ENCODE peak calls at places on chromosome 3, in six cellular contexts. I is fibroblast of the aortic adventitia, C is mucosa of descending colon, S is ovary, K is DND-41, N is HepG2. U is an unnamed sample.
A peak's percentile ranks its signal among the peaks of the same experiment; 100 is the strongest.

GRCh38 chr3:141680620-141681389 is 57.3 kb upstream of the RNF7 start:
- DNase-seq in I (peak; percentile 59), C (no peak), S (no peak), K (peak; percentile 53), N (no peak), U (peak; percentile 67)

GRCh38 chr3:140199008-140199407 is 264.0 kb downstream of the CLSTN2 start:
- DNase-seq in I (no peak), C (no peak), S (no peak), K (no peak), N (no peak), U (no peak)

GRCh38 chr3:47404955-47405790 is 24.4 kb downstream of the PTPN23 start:
- DNase-seq in I (peak; percentile 71), C (peak; percentile 34), S (peak; percentile 80), K (no peak), N (no peak), U (no peak)

GRCh38 chr3:54706783-54707182 is 221.1 kb downstream of the LRTM1 start:
- DNase-seq in I (no peak), C (no peak), S (no peak), K (no peak), N (no peak), U (no peak)

GRCh38 chr3:98021821-98022220 is 13.3 kb downstream of the GABRR3 start:
- DNase-seq in I (peak; percentile 51), C (no peak), S (no peak), K (no peak), N (no peak), U (no peak)

GRCh38 chr3:161070252-161070930 is 34.8 kb downstream of the B3GALNT1 start:
- DNase-seq in I (no peak), C (no peak), S (no peak), K (no peak), N (no peak), U (peak; percentile 8)

GRCh38 chr3:136919799-136920580 is 37.8 kb upstream of the IL20RB start:
- DNase-seq in I (peak; percentile 18), C (no peak), S (no peak), K (no peak), N (no peak), U (no peak)

GRCh38 chr3:66075281-66075680 is 36.6 kb upstream of the MAGI1 start:
- DNase-seq in I (peak; percentile 78), C (no peak), S (no peak), K (no peak), N (peak; percentile 9), U (no peak)

GRCh38 chr3:122299872-122300460 is 25.1 kb upstream of the CSTA start:
- DNase-seq in I (no peak), C (no peak), S (no peak), K (peak; percentile 62), N (peak; percentile 33), U (peak; percentile 26)

GRCh38 chr3:30658328-30659052 is 52.1 kb downstream of the TGFBR2 start:
- DNase-seq in I (peak; percentile 80), C (no peak), S (no peak), K (peak; percentile 73), N (peak; percentile 32), U (no peak)

GRCh38 chr3:8491246-8491645 is 10.4 kb upstream of the LMCD1 start:
- DNase-seq in I (no peak), C (no peak), S (no peak), K (no peak), N (no peak), U (no peak)

GRCh38 chr3:71478568-71478967 is 105.0 kb downstream of the FOXP1 start:
- DNase-seq in I (no peak), C (no peak), S (no peak), K (no peak), N (no peak), U (no peak)

GRCh38 chr3:97863025-97863424 is 41.2 kb downstream of the CRYBG3 start:
- DNase-seq in I (peak; percentile 40), C (no peak), S (no peak), K (no peak), N (no peak), U (no peak)

GRCh38 chr3:13111173-13111873 is 38.1 kb upstream of the IQSEC1 start:
- DNase-seq in I (no peak), C (peak; percentile 51), S (no peak), K (no peak), N (no peak), U (peak; percentile 76)

GRCh38 chr3:70519005-70519404 is 206.6 kb upstream of the MDFIC2 start:
- DNase-seq in I (no peak), C (no peak), S (no peak), K (no peak), N (no peak), U (no peak)

GRCh38 chr3:172709776-172710708 is 825 bp downstream of the NCEH1 start:
- DNase-seq in I (peak; percentile 57), C (peak; percentile 60), S (peak; percentile 31), K (no peak), N (no peak), U (peak; percentile 37)

GRCh38 chr3:143957447-143957846 is 14.2 kb upstream of the DIPK2A start:
- DNase-seq in I (no peak), C (no peak), S (no peak), K (no peak), N (no peak), U (no peak)

GRCh38 chr3:12560505-12561188 is 3.8 kb downstream of the MKRN2 start:
- DNase-seq in I (no peak), C (no peak), S (no peak), K (no peak), N (no peak), U (no peak)

GRCh38 chr3:109952924-109953323 is 615.6 kb upstream of the DPPA4 start:
- DNase-seq in I (peak; percentile 52), C (no peak), S (no peak), K (no peak), N (no peak), U (no peak)

GRCh38 chr3:126422121-126422520 is 27.4 kb downstream of the CFAP100 start:
- DNase-seq in I (no peak), C (no peak), S (no peak), K (no peak), N (no peak), U (no peak)

GRCh38 chr3:126499401-126499800 is 18.2 kb downstream of the UROC1 start:
- DNase-seq in I (no peak), C (no peak), S (no peak), K (no peak), N (no peak), U (no peak)

GRCh38 chr3:31004025-31004678 is 109.7 kb upstream of the GADL1 start:
- DNase-seq in I (peak; percentile 96), C (no peak), S (no peak), K (no peak), N (no peak), U (no peak)

GRCh38 chr3:195075941-195076875 is 194.8 kb downstream of the XXYLT1 start:
- DNase-seq in I (no peak), C (peak; percentile 20), S (no peak), K (peak; percentile 59), N (no peak), U (no peak)

GRCh38 chr3:5331567-5332269 is 144.2 kb downstream of the EDEM1 start:
- DNase-seq in I (no peak), C (no peak), S (no peak), K (no peak), N (peak; percentile 71), U (no peak)

GRCh38 chr3:126266291-126266840 is 86.0 kb upstream of the ALDH1L1 start:
- DNase-seq in I (no peak), C (no peak), S (peak; percentile 79), K (no peak), N (no peak), U (peak; percentile 88)

GRCh38 chr3:10516835-10517465 is 11.6 kb upstream of the ATP2B2 start:
- DNase-seq in I (no peak), C (no peak), S (no peak), K (no peak), N (no peak), U (no peak)

GRCh38 chr3:51830345-51830744 is 31.1 kb upstream of the IQCF2 start:
- DNase-seq in I (no peak), C (no peak), S (no peak), K (no peak), N (no peak), U (no peak)

GRCh38 chr3:151085227-151085888 is at the start of gene MED12L:
- DNase-seq in I (peak; percentile 62), C (peak; percentile 82), S (peak; percentile 76), K (peak; percentile 74), N (peak; percentile 30), U (peak; percentile 68)

GRCh38 chr3:126923423-126923822 is 59.5 kb upstream of the PLXNA1 start:
- DNase-seq in I (no peak), C (no peak), S (no peak), K (no peak), N (no peak), U (no peak)

DNA sequence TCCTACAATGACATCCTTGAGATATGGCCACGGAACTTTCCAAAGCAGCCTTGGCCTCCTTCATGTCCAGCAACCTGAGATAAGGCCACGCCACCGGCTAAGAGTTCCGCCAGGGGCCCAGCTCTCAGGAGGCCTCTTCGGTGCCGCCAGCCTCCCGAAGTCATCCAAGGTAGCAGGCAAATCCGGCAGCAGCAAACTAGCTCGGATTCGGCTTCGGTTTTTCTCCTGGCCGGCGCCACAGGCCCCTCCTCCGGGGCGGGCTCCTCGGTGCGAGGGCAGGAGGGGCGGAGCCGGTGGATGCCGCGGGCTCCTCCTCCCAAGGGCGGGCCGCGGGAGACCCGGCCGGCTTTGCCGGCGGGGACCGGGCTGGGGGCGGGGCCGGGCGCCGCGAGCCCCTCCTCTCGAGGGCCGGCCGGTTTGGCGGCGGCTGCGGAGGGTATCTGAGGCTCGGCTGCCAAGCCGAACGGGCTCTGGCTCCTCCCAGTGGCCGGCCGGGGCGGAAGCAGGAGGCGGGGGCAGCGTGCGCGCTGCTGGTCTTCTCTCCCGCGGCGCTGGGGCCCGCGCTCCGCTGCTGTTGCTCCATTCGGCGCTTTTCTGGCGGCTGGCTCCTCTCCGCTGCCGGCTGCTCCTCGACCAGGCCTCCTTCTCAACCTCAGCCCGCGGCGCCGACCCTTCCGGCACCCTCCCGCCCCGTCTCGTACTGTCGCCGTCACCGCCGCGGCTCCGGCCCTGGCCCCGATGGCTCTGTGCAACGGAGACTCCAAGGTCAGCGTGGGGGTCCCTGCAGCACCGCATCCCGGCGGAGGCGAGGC is at the start of gene GMPS:
- DNase-seq in I (peak; percentile 87), C (peak; percentile 99), S (peak; percentile 96), K (peak; percentile 97), N (peak; percentile 84), U (peak; percentile 95)
- TF ChIP-seq CTCF in I (peak; percentile 22), C (peak; percentile 70), S (peak; percentile 65), K (peak; percentile 69), N (peak; percentile 85), U (peak; percentile 32)

GRCh38 chr3:186570096-186570940 is at the start of gene DNAJB11:
- DNase-seq in I (peak; percentile 100), C (peak; percentile 98), S (peak; percentile 98), K (peak; percentile 99), N (peak; percentile 99), U (peak; percentile 99)
- TF ChIP-seq CTCF in I (no peak), C (no peak), S (no peak), K (no peak), N (peak; percentile 37), U (no peak)

DNA sequence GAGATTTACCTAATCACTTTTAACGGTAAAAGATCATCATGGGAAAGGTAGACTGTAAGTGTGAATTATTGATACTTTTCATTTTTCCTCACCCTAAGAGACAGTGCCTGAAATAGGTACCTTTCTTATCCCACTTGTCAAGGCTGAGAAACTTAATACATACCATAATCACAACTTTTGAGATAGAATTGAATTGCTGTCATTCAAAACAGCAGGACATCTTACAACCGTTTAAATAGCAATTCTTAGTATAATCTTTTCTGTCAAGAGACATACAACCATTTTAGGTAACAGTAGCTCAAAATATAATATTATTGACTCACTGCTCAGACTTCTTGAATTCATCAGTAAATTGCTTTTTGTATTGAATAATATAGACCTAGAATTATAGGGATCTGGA is 10.7 kb downstream of the UBE2E2 start:
- DNase-seq in I (no peak), C (no peak), S (no peak), K (no peak), N (no peak), U (no peak)
- TF ChIP-seq CTCF in I (no peak), C (no peak), S (no peak), K (no peak), N (no peak), U (no peak)

GRCh38 chr3:158773845-158774542 is 27.9 kb upstream of the MFSD1 start:
- DNase-seq in I (peak; percentile 96), C (no peak), S (no peak), K (no peak), N (no peak), U (no peak)
- TF ChIP-seq CTCF in I (no peak), C (no peak), S (no peak), K (no peak), N (no peak), U (no peak)